ENCODE peak calls at places on chromosome 9, in ten cellular contexts. C, Y, G, E, R, F, N, B, Z and T are unnamed samples.

GRCh38 chr9:91421022-91421765 is 2.4 kb downstream of the NFIL3 start:
- DNase-seq in R (peak; percentile 36), E (no peak), F (peak; percentile 38), C (peak; percentile 62), Y (peak; percentile 58), Z (peak; percentile 51), B (no peak), G (peak; percentile 60), N (peak; percentile 30), T (no peak)

GRCh38 chr9:101737165-101737704 is 1.2 kb downstream of the GRIN3A start:
- DNase-seq in N (no peak), Y (no peak), B (no peak), Z (no peak), G (no peak), R (no peak), F (no peak), E (no peak), C (no peak), T (no peak)

GRCh38 chr9:22512495-22512894 is 65.9 kb downstream of the DMRTA1 start:
- DNase-seq in Y (no peak), E (no peak), F (no peak), N (no peak), C (no peak), Z (no peak), R (no peak), B (no peak), G (no peak), T (no peak)

GRCh38 chr9:87540444-87541105 is 42.9 kb downstream of the DAPK1 start:
- DNase-seq in N (no peak), Y (no peak), E (no peak), Z (no peak), R (no peak), C (no peak), B (no peak), G (no peak), F (no peak), T (no peak)

GRCh38 chr9:103355000-103355399 is 359.9 kb downstream of the CYLC2 start:
- DNase-seq in F (no peak), Y (no peak), C (no peak), Z (no peak), R (no peak), N (no peak), B (no peak), E (no peak), G (no peak), T (no peak)

GRCh38 chr9:8857330-8858249 is 1058.0 kb upstream of the DMAC1 start:
- DNase-seq in C (no peak), E (no peak), N (peak; percentile 65), F (peak; percentile 70), R (no peak), Y (peak; percentile 82), Z (peak; percentile 35), B (peak; percentile 19), G (peak; percentile 72), T (peak; percentile 29)

GRCh38 chr9:13033959-13034695 is 245.4 kb downstream of the MPDZ start:
- DNase-seq in F (peak; percentile 63), C (peak; percentile 54), G (peak; percentile 75), E (peak; percentile 51), B (peak; percentile 9), Z (peak; percentile 55), N (peak; percentile 48), Y (peak; percentile 48), R (peak; percentile 38), T (peak; percentile 62)

GRCh38 chr9:3385871-3386270 is 139.9 kb downstream of the RFX3 start:
- DNase-seq in R (no peak), N (no peak), F (no peak), B (no peak), G (no peak), Y (no peak), C (no peak), E (no peak), Z (no peak), T (no peak)

GRCh38 chr9:95167998-95168397 is 149.5 kb downstream of the FANCC start:
- DNase-seq in B (no peak), F (no peak), E (peak; percentile 61), R (peak; percentile 58), Y (no peak), C (peak; percentile 97), G (peak; percentile 78), Z (peak; percentile 78), N (peak; percentile 52), T (peak; percentile 60)
- TF ChIP-seq CTCF in B (peak; percentile 38), F (peak; percentile 56), E (peak; percentile 84), R (peak; percentile 77), Y (peak; percentile 31), C (peak; percentile 79), G (peak; percentile 82), Z (peak; percentile 74), N (peak; percentile 65), T (peak; percentile 87)

GRCh38 chr9:124660341-124660801 is 110.7 kb downstream of the NR6A1 start:
- DNase-seq in N (peak; percentile 11), Y (no peak), B (no peak), C (peak; percentile 61), R (peak; percentile 36), Z (peak; percentile 10), E (no peak), G (no peak), F (no peak), T (no peak)
- TF ChIP-seq POLR2A in N (peak; percentile 13), Y (no peak), B (no peak), C (peak; percentile 50), R (no peak), Z (no peak), E (no peak), G (no peak), F (no peak), T (no peak)

GRCh38 chr9:137367506-137368430 is 55.2 kb downstream of the EXD3 start:
- DNase-seq in C (no peak), G (peak; percentile 45), E (no peak), Y (peak; percentile 34), N (no peak), Z (peak; percentile 4), R (no peak), B (no peak), F (peak; percentile 11), T (no peak)
- TF ChIP-seq CTCF in C (no peak), G (no peak), E (no peak), Y (no peak), N (no peak), Z (no peak), R (no peak), B (no peak), F (no peak), T (no peak)

GRCh38 chr9:69118656-69119055 is 55.4 kb upstream of the TJP2 start:
- DNase-seq in F (no peak), N (no peak), G (no peak), C (no peak), Y (no peak), B (no peak), R (no peak), E (no peak), Z (no peak), T (no peak)

GRCh38 chr9:69122086-69122390 is 52.0 kb upstream of the TJP2 start:
- DNase-seq in G (peak; percentile 82), Y (peak; percentile 79), N (peak; percentile 68), E (no peak), C (peak; percentile 61), Z (peak; percentile 80), R (peak; percentile 29), F (peak; percentile 50), B (no peak), T (peak; percentile 83)

GRCh38 chr9:69121155-69122085 is 52.7 kb upstream of the TJP2 start:
- DNase-seq in Y (peak; percentile 83), Z (peak; percentile 43), C (peak; percentile 31), R (peak; percentile 72), B (no peak), N (peak; percentile 73), E (no peak), F (peak; percentile 33), G (peak; percentile 69), T (peak; percentile 66)

GRCh38 chr9:69122391-69123141 is 51.5 kb upstream of the TJP2 start:
- DNase-seq in B (no peak), C (peak; percentile 84), G (peak; percentile 60), F (no peak), E (peak; percentile 80), Y (peak; percentile 68), Z (no peak), R (peak; percentile 52), N (peak; percentile 66), T (peak; percentile 47)

DNA sequence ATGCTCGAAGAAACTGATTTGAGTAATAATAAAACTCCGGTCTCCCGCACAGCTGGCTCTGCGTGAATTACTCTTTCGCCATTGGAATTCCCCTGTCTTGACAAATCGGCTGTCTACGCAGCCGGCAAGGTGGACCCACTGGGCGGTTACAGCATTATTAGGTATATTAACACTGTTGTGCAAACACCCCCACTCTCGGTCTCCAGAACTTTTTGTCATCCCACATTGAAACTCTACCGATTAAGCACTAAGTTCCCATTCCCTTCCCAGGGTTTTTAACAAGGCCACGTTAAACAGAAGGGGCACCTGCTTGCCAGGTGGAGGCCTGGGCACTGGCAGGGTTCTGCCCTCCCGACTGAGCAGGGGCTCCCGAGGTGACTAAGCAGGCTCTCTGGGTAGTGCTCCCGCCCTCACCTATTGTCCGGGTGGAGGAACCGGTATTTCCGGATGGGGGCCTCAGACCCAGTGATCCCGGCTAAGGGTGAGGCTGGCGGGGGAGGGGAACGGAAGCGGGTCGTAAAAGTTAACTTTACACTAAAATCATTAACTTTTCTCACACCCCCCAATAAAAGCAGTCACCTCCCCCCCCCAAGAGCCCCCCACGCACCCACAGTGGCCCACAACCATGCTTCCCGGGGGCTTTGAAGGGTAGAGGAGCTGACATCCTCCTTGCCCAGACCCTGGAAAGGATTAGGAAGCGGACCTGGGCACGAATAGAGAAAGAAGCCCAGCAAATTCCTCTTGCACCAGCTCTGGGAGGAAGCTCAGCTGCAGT is 53.5 kb upstream of the TJP2 start:
- DNase-seq in Z (peak; percentile 25), Y (peak; percentile 90), C (no peak), R (peak; percentile 81), F (no peak), N (peak; percentile 95), G (peak; percentile 73), B (no peak), E (peak; percentile 83), T (peak; percentile 97)
- TF ChIP-seq POLR2A in Z (no peak), Y (peak; percentile 82), C (no peak), R (peak; percentile 67), F (no peak), N (peak; percentile 72), G (peak; percentile 63), B (no peak), E (no peak), T (peak; percentile 62)

GRCh38 chr9:18393340-18394130 is 80.4 kb upstream of the ADAMTSL1 start:
- DNase-seq in B (no peak), G (no peak), C (peak; percentile 96), N (peak; percentile 56), Z (peak; percentile 74), E (peak; percentile 69), F (peak; percentile 45), R (peak; percentile 1), Y (no peak), T (peak; percentile 76)

GRCh38 chr9:18394847-18395355 is 79.1 kb upstream of the ADAMTSL1 start:
- DNase-seq in N (no peak), F (no peak), G (no peak), C (no peak), Y (no peak), E (no peak), R (no peak), B (no peak), Z (no peak), T (no peak)

GRCh38 chr9:18390393-18390792 is 83.6 kb upstream of the ADAMTSL1 start:
- DNase-seq in R (no peak), C (peak; percentile 26), F (no peak), Z (no peak), Y (no peak), N (no peak), B (no peak), G (no peak), E (no peak), T (no peak)

GRCh38 chr9:18397076-18397475 is 76.9 kb upstream of the ADAMTSL1 start:
- DNase-seq in R (no peak), G (no peak), C (no peak), B (no peak), Y (no peak), Z (no peak), N (no peak), F (no peak), E (no peak), T (no peak)

GRCh38 chr9:18396102-18396728 is 77.7 kb upstream of the ADAMTSL1 start:
- DNase-seq in C (peak; percentile 18), G (no peak), N (no peak), Z (no peak), E (no peak), Y (no peak), R (peak; percentile 1), F (no peak), B (no peak), T (no peak)
- TF ChIP-seq CTCF in C (peak; percentile 35), G (no peak), N (no peak), Z (peak; percentile 12), E (peak; percentile 18), Y (no peak), R (no peak), F (no peak), B (no peak), T (no peak)